ENCODE peak calls at places on chromosome 6, in eight cellular contexts. P is psoas muscle, Q is fibroblast of lung, G is ovary, U is keratinocyte, C is GM23338, S is stomach, H is heart left ventricle. W is an unnamed sample.

GRCh38 chr6:125076482-125076742 is 77.2 kb upstream of the TPD52L1 start:
- DNase-seq in P (no peak), Q (no peak), G (no peak), U (no peak), C (no peak), S (no peak), H (no peak), W (no peak)

GRCh38 chr6:144330017-144330416 is 44.9 kb downstream of the UTRN start:
- DNase-seq in P (no peak), Q (no peak), G (no peak), U (no peak), C (no peak), S (no peak), H (no peak), W (no peak)

GRCh38 chr6:144986271-144986670 is 701.1 kb downstream of the UTRN start:
- DNase-seq in P (no peak), Q (no peak), G (no peak), U (no peak), C (no peak), S (no peak), H (no peak), W (no peak)

GRCh38 chr6:89985744-89986493 is 91.7 kb downstream of the GJA10 start:
- DNase-seq in P (peak; percentile 51), Q (peak; percentile 96), G (no peak), U (no peak), C (no peak), S (no peak), H (peak; percentile 64), W (no peak)

GRCh38 chr6:7219310-7219709 is 93.7 kb downstream of the SSR1 start:
- DNase-seq in P (peak; percentile 72), Q (peak; percentile 51), G (no peak), U (no peak), C (no peak), S (peak; percentile 47), H (no peak), W (no peak)

GRCh38 chr6:10386756-10387654 is 27.9 kb downstream of the TFAP2A start:
- DNase-seq in P (no peak), Q (no peak), G (no peak), U (no peak), C (no peak), S (no peak), H (no peak), W (no peak)

GRCh38 chr6:3119040-3119723 is 671 bp downstream of the BPHL start:
- DNase-seq in P (no peak), Q (peak; percentile 35), G (no peak), U (no peak), C (no peak), S (no peak), H (no peak), W (no peak)

GRCh38 chr6:146028250-146028789 is 542 bp upstream of the GRM1 start:
- DNase-seq in P (peak; percentile 68), Q (peak; percentile 51), G (peak; percentile 25), U (peak; percentile 1), C (peak; percentile 82), S (peak; percentile 55), H (peak; percentile 76), W (peak; percentile 32)

GRCh38 chr6:143762126-143762525 is 81.0 kb upstream of the LTV1 start:
- DNase-seq in P (no peak), Q (no peak), G (no peak), U (no peak), C (no peak), S (no peak), H (no peak), W (no peak)

GRCh38 chr6:42315991-42316378 is 98.3 kb upstream of the MRPS10 start:
- DNase-seq in P (no peak), Q (peak; percentile 95), G (no peak), U (peak; percentile 49), C (peak; percentile 43), S (no peak), H (no peak), W (no peak)

GRCh38 chr6:4305056-4305455 is 169.7 kb upstream of the ECI2 start:
- DNase-seq in P (no peak), Q (no peak), G (no peak), U (no peak), C (no peak), S (no peak), H (no peak), W (no peak)

GRCh38 chr6:4667591-4667990 is 108.6 kb upstream of the CDYL start:
- DNase-seq in P (no peak), Q (no peak), G (no peak), U (no peak), C (no peak), S (no peak), H (no peak), W (no peak)

GRCh38 chr6:170132011-170132521 is 158.8 kb downstream of the DLL1 start:
- DNase-seq in P (no peak), Q (no peak), G (no peak), U (no peak), C (no peak), S (peak; percentile 24), H (no peak), W (peak; percentile 43)

GRCh38 chr6:81561731-81562130 is 190.8 kb downstream of the TENT5A start:
- DNase-seq in P (no peak), Q (no peak), G (no peak), U (no peak), C (no peak), S (no peak), H (no peak), W (no peak)

GRCh38 chr6:81557811-81558210 is 194.7 kb downstream of the TENT5A start:
- DNase-seq in P (no peak), Q (no peak), G (no peak), U (no peak), C (no peak), S (no peak), H (no peak), W (no peak)

GRCh38 chr6:81565071-81565470 is 187.4 kb downstream of the TENT5A start:
- DNase-seq in P (no peak), Q (no peak), G (no peak), U (no peak), C (no peak), S (no peak), H (no peak), W (no peak)

GRCh38 chr6:81561071-81561564 is 191.4 kb downstream of the TENT5A start:
- DNase-seq in P (no peak), Q (no peak), G (no peak), U (no peak), C (no peak), S (no peak), H (no peak), W (no peak)

DNA sequence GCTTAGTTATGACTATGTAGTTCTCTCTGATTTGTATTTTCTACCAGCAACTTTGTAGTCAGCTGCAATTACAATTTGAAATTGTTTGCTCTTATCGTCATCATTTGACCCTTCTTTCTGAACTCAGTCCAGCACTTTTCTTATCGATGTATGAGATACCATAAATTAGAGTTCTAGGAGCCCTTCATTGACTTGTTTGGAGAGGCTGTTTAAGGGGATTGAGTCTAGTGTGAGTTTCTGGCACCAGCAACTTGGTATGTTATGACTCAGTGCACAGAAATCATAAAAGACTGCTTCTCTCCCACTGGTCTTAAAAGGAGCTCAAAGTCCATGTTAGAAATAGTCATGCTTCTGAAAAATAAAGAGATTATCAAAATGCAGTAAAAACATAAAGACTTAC is 190.3 kb downstream of the TENT5A start:
- DNase-seq in P (no peak), Q (peak; percentile 68), G (no peak), U (no peak), C (no peak), S (no peak), H (no peak), W (no peak)
- H3K27ac ChIP-seq in P (no peak overlapping the region), Q (no peak overlapping the region), G (no peak overlapping the region), U (no peak overlapping the region), C (no peak overlapping the region), S (peak overlapping the region; percentile 53), H (no peak overlapping the region), W (peak overlapping the region; percentile 64)

GRCh38 chr6:38833320-38833719 is 118.2 kb downstream of the DNAH8 start:
- DNase-seq in P (no peak), Q (no peak), G (no peak), U (no peak), C (no peak), S (no peak), H (no peak), W (no peak)

GRCh38 chr6:38831865-38832264 is 116.8 kb downstream of the DNAH8 start:
- DNase-seq in P (no peak), Q (no peak), G (no peak), U (no peak), C (no peak), S (no peak), H (no peak), W (no peak)

DNA sequence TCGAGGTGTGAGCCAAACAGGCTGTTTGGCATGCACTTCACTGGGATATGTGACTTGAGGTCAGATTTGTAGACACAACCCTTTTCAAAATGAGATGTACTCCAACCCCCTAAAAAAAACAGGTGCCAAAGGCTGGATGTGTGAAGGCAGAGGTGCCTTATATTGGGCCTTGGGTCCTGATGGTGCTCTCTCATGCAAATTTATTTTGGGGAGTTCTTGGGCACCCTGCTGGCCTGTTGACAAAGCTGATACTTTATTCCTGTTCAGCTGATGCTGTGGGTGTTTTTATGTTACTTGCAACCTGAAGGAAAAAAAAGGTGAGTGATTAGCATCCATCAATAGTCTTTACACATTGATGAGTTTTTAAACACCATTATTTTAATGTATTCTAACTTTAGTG is 121.5 kb downstream of the DNAH8 start:
- DNase-seq in P (no peak), Q (no peak), G (no peak), U (no peak), C (peak; percentile 48), S (no peak), H (no peak), W (no peak)
- H3K27ac ChIP-seq in P (no peak overlapping the region), Q (no peak overlapping the region), G (no peak overlapping the region), U (no peak overlapping the region), C (no peak overlapping the region), S (no peak overlapping the region), H (no peak overlapping the region), W (no peak overlapping the region)

GRCh38 chr6:33315753-33316602 is 1.6 kb downstream of the ZBTB22 start:
- DNase-seq in P (no peak), Q (no peak), G (peak; percentile 35), U (no peak), C (no peak), S (no peak), H (no peak), W (no peak)

GRCh38 chr6:33317418-33317667 is 201 bp downstream of the ZBTB22 start:
- DNase-seq in P (no peak), Q (no peak), G (no peak), U (no peak), C (peak; percentile 79), S (no peak), H (no peak), W (no peak)

GRCh38 chr6:33314943-33315752 is 1.3 kb upstream of the TAPBP start:
- DNase-seq in P (peak; percentile 75), Q (no peak), G (peak; percentile 58), U (no peak), C (peak; percentile 71), S (peak; percentile 65), H (peak; percentile 73), W (no peak)

GRCh38 chr6:33317668-33318425 is at the start of gene ZBTB22:
- DNase-seq in P (peak; percentile 99), Q (peak; percentile 99), G (peak; percentile 99), U (peak; percentile 88), C (peak; percentile 100), S (peak; percentile 100), H (peak; percentile 98), W (peak; percentile 100)

GRCh38 chr6:33316603-33317417 is 734 bp downstream of the ZBTB22 start:
- DNase-seq in P (peak; percentile 65), Q (no peak), G (peak; percentile 31), U (no peak), C (no peak), S (no peak), H (peak; percentile 69), W (no peak)
- H3K27ac ChIP-seq in P (peak overlapping the region; percentile 77), Q (no peak overlapping the region), G (peak overlapping the region; percentile 81), U (no peak overlapping the region), C (no peak overlapping the region), S (peak overlapping the region; percentile 97), H (peak overlapping the region; percentile 88), W (peak overlapping the region; percentile 83)

GRCh38 chr6:19333936-19334335 is 503.2 kb upstream of the ID4 start:
- DNase-seq in P (no peak), Q (peak; percentile 31), G (no peak), U (no peak), C (no peak), S (no peak), H (no peak), W (no peak)
- H3K27ac ChIP-seq in P (no peak overlapping the region), Q (no peak overlapping the region), G (no peak overlapping the region), U (no peak overlapping the region), C (no peak overlapping the region), S (no peak overlapping the region), H (no peak overlapping the region), W (no peak overlapping the region)